ENCODE peak calls at places on chromosomes 6 and 20, in five cellular contexts. U is G401; Q is stimulated activated CD8-positive, alpha-beta memory T cell treated with anti-CD3 and anti-CD28 coated beads, Interleukin-15, amount 100 ng/mL, for 1 hour; J is astrocyte of the spinal cord; Z is GM13977. K is an unnamed sample.

GRCh38 chr6:139568956-139569538 is 194.6 kb upstream of the CITED2 start:
- DNase-seq in U (no peak), Z (no peak), Q (no peak), J (peak), K (no peak)

GRCh38 chr20:15604406-15604805 is 968.8 kb downstream of the KIF16B start:
- DNase-seq in J (no peak), Z (no peak), U (peak), Q (no peak), K (no peak)

GRCh38 chr6:73109659-73110058 is 115.6 kb downstream of the KHDC1L start:
- DNase-seq in Q (no peak), Z (no peak), J (no peak), U (no peak), K (no peak)

GRCh38 chr20:33561981-33562601 is 72.2 kb downstream of the CBFA2T2 start:
- DNase-seq in J (peak), Z (no peak), Q (no peak), U (peak), K (peak)

GRCh38 chr20:32445539-32446273 is 87.6 kb downstream of the ASXL1 start:
- DNase-seq in Q (no peak), J (no peak), U (no peak), Z (no peak), K (no peak)

GRCh38 chr20:49230021-49230420 is 10.8 kb downstream of the DDX27 start:
- DNase-seq in Q (no peak), J (no peak), U (peak), Z (no peak), K (no peak)

GRCh38 chr6:152874267-152874666 is 108.6 kb downstream of the FBXO5 start:
- DNase-seq in Z (no peak), U (no peak), J (no peak), Q (no peak), K (no peak)

GRCh38 chr6:63640062-63640461 is 4.5 kb downstream of the PHF3 start:
- DNase-seq in Z (no peak), Q (no peak), U (no peak), J (peak), K (no peak)

GRCh38 chr6:134235937-134236751 is 81.8 kb downstream of the SGK1 start:
- DNase-seq in Z (peak), Q (no peak), U (no peak), J (peak), K (no peak)

GRCh38 chr6:41200296-41200900 is 551 bp downstream of the TREML2 start:
- DNase-seq in J (no peak), Q (peak), U (no peak), Z (peak), K (no peak)

K was measured in NCI-H1048.